ENCODE peak calls at places on chromosomes 13 and 19, in ten cellular contexts. W, T, L, B, Y, N, E, Z, R and J are unnamed samples. For H3K4me1, the result is how much of the 10 kb centered on the place peaks cover.

GRCh38 chr13:74929436-74929835 is 552.5 kb downstream of the TBC1D4 start:
- DNase-seq in T (no peak), W (no peak), L (no peak), B (no peak), R (no peak), Z (no peak), N (no peak), E (no peak), Y (no peak), J (no peak)

GRCh38 chr13:26067601-26068000 is 15.8 kb upstream of the SHISA2 start:
- DNase-seq in L (no peak), W (no peak), T (no peak), E (no peak), N (no peak), B (no peak), Y (no peak), Z (no peak), R (no peak), J (no peak)

GRCh38 chr13:92838786-92839185 is 387.8 kb upstream of the GPC6 start:
- DNase-seq in B (no peak), N (no peak), W (peak), L (no peak), Z (no peak), Y (peak), R (no peak), E (no peak), T (no peak), J (no peak)

GRCh38 chr19:46746281-46746965 is at the start of gene STRN4:
- DNase-seq in Z (peak), T (peak), W (no peak), R (peak), B (peak), L (no peak), E (no peak), N (no peak), Y (no peak), J (no peak)

GRCh38 chr13:98821372-98822237 is 69.1 kb upstream of the SLC15A1 start:
- DNase-seq in R (peak), W (peak), Y (no peak), T (no peak), E (peak), L (no peak), Z (no peak), B (no peak), N (no peak), J (no peak)

GRCh38 chr19:28257396-28257795 is 955.6 kb downstream of the UQCRFS1 start:
- DNase-seq in Y (no peak), Z (no peak), E (no peak), N (no peak), L (no peak), B (no peak), R (no peak), W (no peak), T (no peak), J (no peak)

GRCh38 chr19:7292950-7293794 is 1.0 kb downstream of the INSR start:
- DNase-seq in E (peak), R (peak), T (peak), L (peak), Y (no peak), Z (peak), W (peak), N (no peak), B (peak), J (no peak)

GRCh38 chr13:60214213-60215079 is 50.7 kb upstream of the DIAPH3 start:
- DNase-seq in T (no peak), B (no peak), E (no peak), Y (no peak), Z (no peak), N (no peak), R (no peak), W (no peak), L (no peak), J (no peak)

GRCh38 chr13:101144808-101145419 is 271.4 kb downstream of the NALCN start:
- DNase-seq in W (peak), Z (no peak), L (no peak), Y (peak), E (no peak), R (no peak), T (no peak), B (no peak), N (no peak), J (no peak)

GRCh38 chr19:17063412-17063811 is 11.8 kb downstream of the HAUS8 start:
- DNase-seq in E (no peak), L (no peak), R (no peak), W (no peak), T (no peak), Z (no peak), Y (no peak), B (no peak), N (no peak), J (no peak)

GRCh38 chr19:4679416-4679815 is 9.3 kb upstream of the MYDGF start:
- DNase-seq in L (no peak), W (no peak), R (no peak), B (no peak), Z (no peak), E (no peak), T (no peak), Y (no peak), N (no peak), J (no peak)

GRCh38 chr19:13610042-13610691 is 103.9 kb upstream of the CACNA1A start:
- DNase-seq in B (no peak), E (no peak), N (no peak), R (no peak), Z (peak), Y (no peak), T (peak), W (no peak), L (no peak), J (no peak)

GRCh38 chr19:50517704-50518075 is 4.0 kb upstream of the ASPDH start:
- DNase-seq in T (peak), B (no peak), R (no peak), L (no peak), N (no peak), E (no peak), W (no peak), Z (no peak), Y (no peak), J (no peak)

GRCh38 chr19:39031368-39032163 is 783 bp downstream of the FBXO27 start:
- DNase-seq in B (peak), Y (no peak), L (peak), W (no peak), N (peak), R (peak), E (peak), Z (peak), T (peak), J (peak)

GRCh38 chr19:39024875-39025641 is 7.3 kb downstream of the FBXO27 start:
- DNase-seq in W (no peak), T (no peak), B (no peak), R (no peak), L (no peak), E (no peak), Z (no peak), Y (no peak), N (no peak), J (no peak)

GRCh38 chr19:39032164-39032918 is at the start of gene FBXO27:
- DNase-seq in T (peak), Z (no peak), W (no peak), E (peak), L (peak), Y (no peak), B (peak), R (no peak), N (no peak), J (no peak)

DNA sequence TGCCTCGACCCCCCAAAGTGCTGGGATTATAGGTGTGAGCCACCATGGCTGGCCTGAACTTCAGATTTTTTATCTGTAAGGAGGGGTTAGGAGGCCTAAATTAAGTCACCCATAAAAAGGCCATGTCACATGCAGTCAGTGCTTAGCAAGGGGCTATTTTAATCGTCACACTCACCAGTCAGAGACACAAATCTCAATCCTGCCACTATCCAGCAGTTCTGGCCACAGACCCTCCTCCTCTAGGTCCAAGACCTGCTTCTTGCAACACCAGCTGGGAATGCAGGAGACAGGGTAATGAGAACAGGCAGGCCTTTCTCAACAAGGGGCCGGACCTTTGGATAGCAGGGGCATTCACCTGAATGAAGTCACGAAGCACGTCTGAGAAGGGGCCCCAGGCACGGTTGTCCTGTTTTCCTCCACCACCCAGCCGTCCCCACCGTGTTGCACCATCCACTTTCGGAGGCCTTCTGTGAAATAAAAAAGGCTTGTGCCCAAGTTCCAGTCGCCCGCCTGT is 1.4 kb downstream of the FBXO27 start:
- DNase-seq in Y (no peak), E (no peak), L (no peak), B (no peak), W (peak), T (no peak), R (no peak), N (no peak), Z (no peak), J (no peak)
- H3K4me1 ChIP-seq in Y (under half), E (under half), L (under half), B (under half), W (under half), T (under half), R (under half), N (under half), Z (under half), J (under half)

DNA sequence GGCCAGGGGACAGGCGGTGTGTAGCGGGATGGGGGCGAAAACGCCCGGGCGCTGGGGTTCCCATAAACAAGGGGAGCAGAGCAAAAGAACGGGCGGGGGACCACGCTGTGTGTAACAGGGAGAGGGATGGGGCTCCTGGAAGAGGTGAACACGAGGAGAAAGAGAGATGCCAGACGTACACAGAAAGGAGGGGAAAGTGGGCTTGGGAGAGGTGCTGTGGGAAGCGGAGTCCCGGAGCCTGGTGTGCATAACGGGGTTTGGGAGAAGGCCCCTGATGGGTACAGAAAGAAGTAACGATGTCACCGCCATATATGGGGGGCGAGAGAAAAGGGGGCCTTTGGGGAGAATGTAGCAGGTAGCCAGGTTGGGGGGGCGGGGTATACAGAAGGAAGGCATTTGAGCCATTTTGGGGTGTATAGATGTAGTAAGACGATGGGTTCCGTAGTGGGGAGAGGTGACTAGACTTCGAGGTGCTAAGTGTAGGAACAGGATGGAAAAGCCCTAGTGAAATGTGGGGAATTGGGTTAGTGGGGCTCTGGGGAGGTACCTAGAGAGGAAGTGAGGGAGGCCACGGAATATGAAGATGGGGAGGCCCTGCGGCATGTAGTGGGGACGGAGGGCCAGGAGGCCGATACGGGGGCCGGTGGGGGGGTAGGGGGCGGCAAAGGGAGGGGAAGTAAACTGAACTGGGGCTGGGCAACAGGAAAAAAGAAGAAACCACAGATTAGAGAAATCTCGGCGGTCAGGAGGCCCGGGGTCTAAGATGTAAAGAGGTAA is 762 bp downstream of the ZNF580 start:
- DNase-seq in L (no peak), T (no peak), Y (peak), E (no peak), R (no peak), Z (no peak), W (no peak), B (peak), N (no peak), J (no peak)
- TF ChIP-seq POLR2A in L (no peak), T (no peak), Y (no peak), E (no peak), R (no peak), Z (no peak), W (no peak), B (no peak), N (no peak), J (no peak)

GRCh38 chr19:47776568-47776967 is 1.9 kb upstream of the SELENOW start:
- DNase-seq in B (no peak), R (no peak), W (peak), L (no peak), E (no peak), N (no peak), T (no peak), Z (no peak), Y (no peak), J (no peak)
- H3K27ac ChIP-seq in B (no peak), R (peak), W (peak), L (peak), E (no peak), N (peak), T (no peak), Z (peak), Y (no peak), J (peak)

GRCh38 chr19:58513694-58514563 is 2.1 kb upstream of the SLC27A5 start:
- DNase-seq in Y (peak), R (peak), L (peak), N (peak), W (peak), T (peak), Z (peak), B (peak), E (peak), J (no peak)
- H3K4me1 ChIP-seq in Y (under half), R (under half), L (under half), N (under half), W (half or more), T (under half), Z (under half), B (under half), E (under half), J (under half)

DNA sequence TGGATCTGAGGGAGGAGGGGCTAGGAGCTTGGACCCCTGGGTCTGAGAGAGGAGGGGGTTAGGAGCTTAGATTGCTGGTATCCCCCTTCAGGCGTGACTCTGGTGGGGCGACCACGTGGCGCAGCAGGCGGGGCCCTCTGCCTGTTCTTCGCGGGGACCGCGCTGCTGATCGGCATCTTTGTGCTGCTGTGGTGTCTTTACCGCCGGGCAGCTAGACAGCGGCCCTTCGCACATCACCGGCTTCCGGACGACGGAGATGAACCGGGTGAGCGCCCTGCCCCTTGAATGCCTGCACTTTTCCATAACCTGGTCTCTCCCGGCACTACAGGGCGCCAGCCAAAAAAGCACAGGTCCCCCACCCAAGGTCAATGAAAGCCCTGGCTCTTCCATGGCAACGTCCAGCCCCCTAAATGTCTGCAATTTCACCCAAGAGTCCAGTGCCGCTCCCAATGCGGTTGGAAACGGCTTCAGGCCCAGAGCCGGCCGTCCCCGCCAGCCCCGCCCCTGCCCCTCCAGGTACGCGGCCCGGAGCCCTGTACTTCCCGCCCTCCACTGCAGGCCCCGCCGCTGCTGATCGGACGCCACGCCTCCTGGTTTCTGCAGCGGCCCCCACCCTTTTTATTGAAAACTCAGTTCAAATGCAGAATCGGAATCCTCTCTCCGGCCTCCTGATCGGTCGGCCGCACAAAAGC is 2.8 kb downstream of the GFY start:
- DNase-seq in T (peak), L (no peak), E (no peak), B (no peak), N (no peak), R (no peak), W (no peak), Z (no peak), Y (no peak), J (no peak)
- TF ChIP-seq POLR2A in T (no peak), L (no peak), E (no peak), B (no peak), N (no peak), R (no peak), W (no peak), Z (no peak), Y (no peak), J (no peak)

GRCh38 chr19:43592800-43593350 is 3.1 kb downstream of the IRGQ start:
- DNase-seq in W (no peak), Y (no peak), R (no peak), L (no peak), Z (no peak), B (peak), E (no peak), N (no peak), T (no peak), J (no peak)
- H3K27ac ChIP-seq in W (no peak), Y (no peak), R (no peak), L (no peak), Z (no peak), B (no peak), E (no peak), N (no peak), T (no peak), J (no peak)